ENCODE peak calls at places on chromosomes 6 and 20, in six cellular contexts. I is bronchial epithelial cell; L is effector memory CD8-positive, alpha-beta T cell; T is CD8-positive, alpha-beta memory T cell; W is AG09319; P is GM12878. H is an unnamed sample.

GRCh38 chr6:158417760-158418098 is 105.5 kb downstream of the TULP4 start:
- DNase-seq in I (peak), L (no peak), T (no peak), W (peak), P (no peak), H (peak)

GRCh38 chr6:27505209-27506027 is 32.5 kb upstream of the ZNF184 start:
- DNase-seq in I (peak), L (peak), T (peak), W (peak), P (peak), H (peak)

GRCh38 chr20:44621939-44622338 is 29.6 kb downstream of the ADA start:
- DNase-seq in I (no peak), L (no peak), T (no peak), W (no peak), P (no peak), H (no peak)

GRCh38 chr6:1311400-1312192 is at the start of gene FOXQ1:
- DNase-seq in I (peak), L (no peak), T (no peak), W (no peak), P (no peak), H (peak)

GRCh38 chr6:111474771-111475170 is 8.2 kb downstream of the REV3L start:
- DNase-seq in I (no peak), L (no peak), T (no peak), W (no peak), P (no peak), H (no peak)

GRCh38 chr20:24632581-24632980 is 163.2 kb downstream of the SYNDIG1 start:
- DNase-seq in I (no peak), L (no peak), T (no peak), W (no peak), P (no peak), H (no peak)

GRCh38 chr6:125904871-125905270 is 51.7 kb upstream of the HINT3 start:
- DNase-seq in I (peak), L (peak), T (peak), W (no peak), P (peak), H (peak)

GRCh38 chr6:27139753-27140522 is 107.6 kb upstream of the PRSS16 start:
- DNase-seq in I (no peak), L (no peak), T (no peak), W (no peak), P (no peak), H (no peak)

GRCh38 chr6:150977276-150977675 is 111.8 kb downstream of the MTHFD1L start:
- DNase-seq in I (no peak), L (no peak), T (no peak), W (no peak), P (no peak), H (no peak)

GRCh38 chr6:128347123-128347522 is 173.3 kb downstream of the PTPRK start:
- DNase-seq in I (no peak), L (no peak), T (no peak), W (no peak), P (no peak), H (no peak)

GRCh38 chr20:57498425-57499400 is 26.2 kb downstream of the CTCFL start:
- DNase-seq in I (peak), L (peak), T (no peak), W (no peak), P (no peak), H (peak)

GRCh38 chr20:31720486-31721407 is 1.9 kb downstream of the BCL2L1 start:
- DNase-seq in I (peak), L (peak), T (peak), W (no peak), P (no peak), H (peak)

GRCh38 chr6:167968091-167968490 is 29.4 kb upstream of the KIF25 start:
- DNase-seq in I (peak), L (no peak), T (no peak), W (no peak), P (no peak), H (peak)

GRCh38 chr20:25282034-25282781 is 34.3 kb downstream of the PYGB start:
- DNase-seq in I (no peak), L (no peak), T (no peak), W (no peak), P (no peak), H (no peak)

GRCh38 chr6:56595490-56596122 is 47.1 kb downstream of the DST start:
- DNase-seq in I (peak), L (no peak), T (no peak), W (peak), P (peak), H (peak)

GRCh38 chr6:53752440-53752839 is 42.4 kb upstream of the LRRC1 start:
- DNase-seq in I (peak), L (no peak), T (no peak), W (no peak), P (no peak), H (no peak)

GRCh38 chr20:35663813-35664543 is 722 bp downstream of the CPNE1 start:
- DNase-seq in I (peak), L (peak), T (peak), W (no peak), P (no peak), H (peak)

GRCh38 chr6:46655803-46656202 is 3.0 kb downstream of the SLC25A27 start:
- DNase-seq in I (no peak), L (no peak), T (no peak), W (no peak), P (no peak), H (peak)

GRCh38 chr20:11328839-11329238 is 588.9 kb upstream of the BTBD3 start:
- DNase-seq in I (peak), L (no peak), T (no peak), W (no peak), P (no peak), H (no peak)

GRCh38 chr6:4637691-4638433 is 138.3 kb upstream of the CDYL start:
- DNase-seq in I (peak), L (no peak), T (no peak), W (no peak), P (peak), H (peak)

GRCh38 chr20:39009348-39009747 is 47.2 kb downstream of the DHX35 start:
- DNase-seq in I (no peak), L (no peak), T (no peak), W (no peak), P (no peak), H (no peak)

GRCh38 chr6:54778731-54779130 is 67.8 kb upstream of the FAM83B start:
- DNase-seq in I (no peak), L (no peak), T (no peak), W (no peak), P (no peak), H (no peak)

GRCh38 chr6:64217721-64218603 is 582.4 kb downstream of the PHF3 start:
- DNase-seq in I (peak), L (no peak), T (no peak), W (no peak), P (peak), H (peak)

GRCh38 chr6:53504438-53505030 is 40.4 kb downstream of the GCLC start:
- DNase-seq in I (no peak), L (no peak), T (no peak), W (no peak), P (no peak), H (no peak)

GRCh38 chr20:50224553-50225255 is 34.1 kb downstream of the CEBPB start:
- DNase-seq in I (no peak), L (no peak), T (no peak), W (peak), P (no peak), H (no peak)

GRCh38 chr6:29624520-29624961 is 8.4 kb downstream of the GABBR1 start:
- DNase-seq in I (no peak), L (no peak), T (no peak), W (no peak), P (no peak), H (no peak)

GRCh38 chr6:3442444-3443220 is 14.2 kb downstream of the SLC22A23 start:
- DNase-seq in I (peak), L (no peak), T (no peak), W (no peak), P (no peak), H (peak)

GRCh38 chr6:20084411-20084810 is 127.9 kb downstream of the MBOAT1 start:
- DNase-seq in I (no peak), L (no peak), T (no peak), W (no peak), P (no peak), H (peak)

GRCh38 chr6:2259574-2259973 is 14.2 kb upstream of the GMDS start:
- DNase-seq in I (no peak), L (no peak), T (no peak), W (no peak), P (no peak), H (no peak)

GRCh38 chr20:273884-274283 is 16.4 kb downstream of the DEFB132 start:
- DNase-seq in I (no peak), L (no peak), T (no peak), W (no peak), P (no peak), H (no peak)

GRCh38 chr6:73515204-73516101 is 5.4 kb downstream of the EEF1A1 start:
- DNase-seq in I (peak), L (peak), T (peak), W (no peak), P (no peak), H (peak)

GRCh38 chr6:156058356-156058755 is 602.7 kb upstream of the NOX3 start:
- DNase-seq in I (no peak), L (no peak), T (no peak), W (no peak), P (no peak), H (no peak)

GRCh38 chr6:143607959-143608358 is 69.8 kb upstream of the PHACTR2 start:
- DNase-seq in I (no peak), L (no peak), T (no peak), W (no peak), P (no peak), H (no peak)